ENCODE peak calls at places on chromosome X, in nine cellular contexts. J, U, L, W, D, F, X, Q and K are unnamed samples. For H3K27me3, the result is how much of the 10 kb centered on the place peaks cover.

GRCh38 chrX:30023451-30023850 is 191.9 kb upstream of the MAGEB2 start:
- DNase-seq in U (no peak), D (no peak), W (no peak), J (peak), L (no peak), X (no peak), F (no peak), Q (no peak), K (no peak)

GRCh38 chrX:39961441-39961840 is 136.3 kb downstream of the BCOR start:
- DNase-seq in Q (no peak), X (no peak), U (no peak), W (no peak), F (no peak), J (no peak), D (no peak), L (no peak), K (no peak)

GRCh38 chrX:63436865-63437264 is 85.7 kb upstream of the SPIN4 start:
- DNase-seq in Q (no peak), X (no peak), W (no peak), U (no peak), J (no peak), F (no peak), L (no peak), D (no peak), K (no peak)

GRCh38 chrX:1059576-1060561 is 152.6 kb downstream of the CRLF2 start:
- DNase-seq in D (peak), W (no peak), F (no peak), X (no peak), U (no peak), J (no peak), L (no peak), Q (no peak), K (no peak)

GRCh38 chrX:41085883-41086626 is 810 bp downstream of the USP9X start:
- DNase-seq in W (peak), X (peak), J (peak), U (peak), L (peak), Q (peak), F (no peak), D (peak), K (peak)

GRCh38 chrX:154016366-154017076 is 3.2 kb downstream of the IRAK1 start:
- DNase-seq in J (no peak), D (no peak), Q (no peak), F (no peak), L (no peak), X (no peak), W (no peak), U (no peak), K (peak)

GRCh38 chrX:15418041-15418706 is 34.0 kb upstream of the VEGFD start:
- DNase-seq in J (peak), U (peak), D (no peak), W (no peak), Q (no peak), X (no peak), L (no peak), F (no peak), K (no peak)

GRCh38 chrX:47483310-47484268 is 567 bp upstream of the ZNF41 start:
- DNase-seq in J (peak), W (peak), F (no peak), U (peak), Q (peak), L (peak), D (peak), X (peak), K (peak)

GRCh38 chrX:13463608-13464007 is 105.8 kb upstream of the EGFL6 start:
- DNase-seq in L (peak), W (peak), Q (no peak), J (peak), X (no peak), D (no peak), U (peak), F (peak), K (no peak)

GRCh38 chrX:117038918-117039440 is 576.2 kb upstream of the CT83 start:
- DNase-seq in F (no peak), Q (no peak), U (no peak), W (no peak), J (no peak), L (no peak), D (no peak), X (no peak), K (no peak)

GRCh38 chrX:71625471-71625870 is 7.2 kb upstream of the CXCR3 start:
- DNase-seq in L (no peak), J (no peak), U (no peak), W (no peak), Q (no peak), F (no peak), X (no peak), D (no peak), K (no peak)

GRCh38 chrX:71623714-71624113 is 5.4 kb upstream of the CXCR3 start:
- DNase-seq in J (no peak), F (no peak), Q (no peak), W (no peak), D (no peak), X (no peak), L (peak), U (no peak), K (no peak)

GRCh38 chrX:71623105-71623450 is 4.8 kb upstream of the CXCR3 start:
- DNase-seq in F (no peak), X (no peak), W (no peak), Q (no peak), D (no peak), U (no peak), J (no peak), L (no peak), K (no peak)

GRCh38 chrX:71621644-71622346 is 3.5 kb upstream of the CXCR3 start:
- DNase-seq in W (peak), D (no peak), J (peak), L (peak), F (no peak), X (no peak), Q (no peak), U (peak), K (no peak)

GRCh38 chrX:71622347-71623104 is 4.2 kb upstream of the CXCR3 start:
- DNase-seq in D (peak), U (peak), L (peak), W (peak), J (peak), X (peak), F (no peak), Q (peak), K (peak)
- TF ChIP-seq CTCF in D (no peak), U (no peak), L (peak), W (no peak), J (no peak), X (no peak), F (peak), Q (peak), K (peak)

GRCh38 chrX:130015181-130015580 is 32.7 kb downstream of the BCORL1 start:
- DNase-seq in D (no peak), Q (no peak), F (no peak), W (no peak), L (no peak), X (no peak), J (no peak), U (no peak), K (no peak)

GRCh38 chrX:130014356-130014755 is 31.9 kb downstream of the BCORL1 start:
- DNase-seq in X (no peak), U (no peak), L (no peak), Q (no peak), F (no peak), D (no peak), J (no peak), W (no peak), K (no peak)

GRCh38 chrX:130014770-130015169 is 32.3 kb downstream of the BCORL1 start:
- DNase-seq in J (no peak), D (no peak), F (no peak), X (no peak), U (no peak), W (no peak), L (no peak), Q (no peak), K (no peak)

GRCh38 chrX:130013661-130014060 is 31.2 kb downstream of the BCORL1 start:
- DNase-seq in X (no peak), W (no peak), L (no peak), J (no peak), Q (no peak), D (no peak), F (no peak), U (no peak), K (no peak)

DNA sequence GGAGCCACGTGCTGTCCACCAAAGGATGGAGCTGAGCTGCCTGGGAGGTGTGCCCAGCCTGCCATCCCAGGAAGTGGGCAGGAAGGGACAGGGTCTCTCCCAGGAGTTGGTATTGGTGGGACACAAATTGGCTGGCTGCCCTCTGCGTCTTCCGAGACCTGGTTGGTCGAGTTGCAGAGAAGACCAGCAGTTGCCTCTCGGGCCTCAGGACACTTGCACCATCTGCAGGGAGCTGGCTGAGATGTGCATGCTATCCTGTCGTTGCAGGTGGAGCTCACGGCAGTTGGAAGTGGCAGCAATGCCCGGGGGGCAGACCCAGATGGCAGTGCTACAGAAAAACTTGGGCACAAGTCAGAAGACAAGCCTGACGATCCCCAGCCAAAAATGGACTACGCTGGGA is 30.2 kb downstream of the BCORL1 start:
- DNase-seq in L (no peak), J (no peak), W (no peak), X (no peak), U (no peak), F (no peak), D (no peak), Q (no peak), K (no peak)
- H3K27me3 ChIP-seq in L (under half), J (under half), W (under half), X (under half), U (under half), F (under half), D (under half), Q (under half), K (under half)

GRCh38 chrX:123424546-123424945 is 240.5 kb downstream of the GRIA3 start:
- DNase-seq in Q (no peak), J (peak), F (no peak), W (no peak), U (peak), L (no peak), D (no peak), X (no peak), K (no peak)

GRCh38 chrX:123425904-123426303 is 241.8 kb downstream of the GRIA3 start:
- DNase-seq in J (no peak), F (peak), X (no peak), Q (no peak), U (peak), W (peak), L (no peak), D (no peak), K (no peak)

GRCh38 chrX:123425471-123425870 is 241.4 kb downstream of the GRIA3 start:
- DNase-seq in U (no peak), W (no peak), D (no peak), J (no peak), L (no peak), F (no peak), Q (no peak), X (no peak), K (no peak)

DNA sequence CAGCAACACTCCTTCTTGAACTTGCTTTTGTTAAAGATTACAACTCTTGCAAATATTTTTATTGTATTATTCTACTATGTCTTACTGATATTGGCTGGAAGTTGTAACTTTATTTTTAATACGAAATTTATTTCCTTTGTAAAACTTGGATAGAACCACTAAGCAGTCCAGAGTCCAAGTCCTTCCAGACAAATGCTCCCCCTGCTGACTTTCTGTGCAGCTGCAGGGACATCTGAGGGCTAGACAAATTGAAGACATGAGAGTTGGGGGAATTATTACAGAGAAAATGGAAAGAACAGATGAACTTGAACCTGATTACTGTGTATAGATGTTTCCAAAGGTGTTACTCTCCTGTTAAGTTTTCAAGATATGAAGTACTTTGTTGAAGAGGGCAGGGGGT is 238.8 kb downstream of the GRIA3 start:
- DNase-seq in D (peak), L (peak), Q (no peak), J (peak), U (peak), W (no peak), F (no peak), X (peak), K (no peak)
- H3K27ac ChIP-seq in D (no peak), L (no peak), Q (no peak), J (no peak), U (no peak), W (no peak), F (no peak), X (no peak), K (no peak)

GRCh38 chrX:107775000-107775733 is 420 bp downstream of the TSC22D3 start:
- DNase-seq in W (no peak), X (peak), L (peak), D (no peak), J (no peak), U (no peak), Q (no peak), F (no peak), K (no peak)
- TF ChIP-seq CTCF in W (no peak), X (no peak), L (no peak), D (no peak), J (no peak), U (peak), Q (no peak), F (no peak), K (no peak)

GRCh38 chrX:18985186-18985435 is 1.2 kb upstream of the PHKA2 start:
- DNase-seq in L (no peak), W (no peak), D (no peak), U (no peak), J (no peak), Q (no peak), F (no peak), X (peak), K (no peak)
- H3K27me3 ChIP-seq in L (under half), W (under half), D (under half), U (under half), J (under half), Q (under half), F (under half), X (under half), K (under half)

GRCh38 chrX:118508690-118509089 is 13.1 kb downstream of the DOCK11 start:
- DNase-seq in J (no peak), U (no peak), D (no peak), F (no peak), Q (no peak), W (peak), X (no peak), L (no peak), K (no peak)
- H3K27ac ChIP-seq in J (no peak), U (no peak), D (no peak), F (peak), Q (no peak), W (peak), X (no peak), L (peak), K (no peak)